ENCODE peak calls at places on chromosomes 3 and 15, in ten cellular contexts. S is fibroblast of lung, Y is lower lobe of right lung, R is transverse colon, U is right atrium auricular region, Z is H1, T is uterus, M is adrenal gland, C is left ventricle myocardium inferior, E is HL-60. N is an unnamed sample.

GRCh38 chr3:196872316-196872715 is 4.6 kb downstream of the SENP5 start:
- DNase-seq in S (peak; percentile 43), Y (no peak), R (no peak), U (no peak), Z (no peak), T (no peak), M (no peak), C (no peak), E (no peak), N (no peak)

GRCh38 chr3:73404450-73404849 is 220.3 kb downstream of the PDZRN3 start:
- DNase-seq in S (peak; percentile 10), Y (no peak), R (no peak), U (no peak), Z (no peak), T (no peak), M (no peak), C (no peak), E (no peak), N (no peak)

GRCh38 chr3:16849240-16849639 is 35.5 kb upstream of the PLCL2 start:
- DNase-seq in S (peak; percentile 75), Y (peak; percentile 67), R (peak; percentile 87), U (no peak), Z (no peak), T (peak; percentile 28), M (peak; percentile 82), C (peak; percentile 56), E (peak; percentile 85), N (peak; percentile 65)

GRCh38 chr3:64327039-64327804 is 102.0 kb upstream of the PRICKLE2 start:
- DNase-seq in S (no peak), Y (no peak), R (peak; percentile 45), U (peak; percentile 94), Z (no peak), T (peak; percentile 84), M (peak; percentile 27), C (peak; percentile 77), E (no peak), N (no peak)

GRCh38 chr3:128072454-128073184 is 20.4 kb downstream of the SEC61A1 start:
- DNase-seq in S (no peak), Y (no peak), R (no peak), U (peak; percentile 56), Z (no peak), T (no peak), M (no peak), C (no peak), E (no peak), N (peak; percentile 66)

GRCh38 chr3:94162700-94163099 is 99.8 kb downstream of the NSUN3 start:
- DNase-seq in S (peak; percentile 81), Y (no peak), R (no peak), U (no peak), Z (no peak), T (no peak), M (no peak), C (no peak), E (no peak), N (no peak)

GRCh38 chr15:65690778-65691177 is 69.0 kb downstream of the SLC24A1 start:
- DNase-seq in S (no peak), Y (no peak), R (no peak), U (no peak), Z (no peak), T (no peak), M (no peak), C (no peak), E (no peak), N (no peak)

GRCh38 chr15:71275098-71275497 is 159.8 kb downstream of the THSD4 start:
- DNase-seq in S (peak; percentile 83), Y (no peak), R (no peak), U (no peak), Z (no peak), T (no peak), M (no peak), C (no peak), E (no peak), N (no peak)

GRCh38 chr3:7618606-7619005 is 757.7 kb downstream of the GRM7 start:
- DNase-seq in S (no peak), Y (no peak), R (no peak), U (no peak), Z (no peak), T (no peak), M (no peak), C (no peak), E (no peak), N (no peak)

GRCh38 chr3:181333394-181333793 is 343.9 kb upstream of the DNAJC19 start:
- DNase-seq in S (no peak), Y (no peak), R (no peak), U (no peak), Z (no peak), T (no peak), M (no peak), C (no peak), E (no peak), N (no peak)

GRCh38 chr3:53045784-53046170 is at the start of gene SFMBT1:
- DNase-seq in S (peak; percentile 45), Y (peak; percentile 77), R (peak; percentile 77), U (no peak), Z (no peak), T (peak; percentile 57), M (peak; percentile 69), C (peak; percentile 70), E (peak; percentile 58), N (peak; percentile 76)

GRCh38 chr3:49785565-49786356 is 581 bp downstream of the IP6K1 start:
- DNase-seq in S (peak; percentile 46), Y (no peak), R (peak; percentile 47), U (no peak), Z (no peak), T (peak; percentile 35), M (peak; percentile 59), C (no peak), E (no peak), N (peak; percentile 39)

DNA sequence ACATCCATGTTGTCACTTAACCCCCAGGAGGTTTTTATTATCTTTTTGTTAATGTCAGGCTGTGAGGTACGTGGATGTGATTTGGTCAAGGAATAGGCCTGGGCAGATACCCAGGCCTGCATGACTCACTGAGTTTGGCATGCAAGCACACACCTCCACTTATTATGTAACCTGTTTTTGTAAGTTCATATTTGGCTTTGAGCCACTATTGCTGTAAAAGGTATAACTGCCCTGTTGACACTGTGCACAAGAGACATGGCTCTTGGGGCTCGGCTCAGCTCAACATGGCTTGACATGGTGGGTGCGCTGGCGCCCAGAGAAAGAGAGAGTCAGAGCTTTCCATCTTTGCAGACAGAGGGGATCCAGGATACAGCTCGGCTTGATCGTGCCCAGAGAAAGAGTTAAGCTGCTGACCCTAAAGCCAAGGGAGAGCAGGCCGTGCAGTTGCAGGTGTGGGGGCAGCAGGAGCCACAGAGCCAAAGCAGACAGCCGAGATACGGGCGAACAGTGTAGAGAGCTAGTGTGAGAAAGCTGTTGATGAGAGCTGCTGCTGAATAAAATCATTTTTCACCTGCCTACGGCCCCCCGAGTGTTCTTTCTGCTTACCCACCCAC is 67.9 kb upstream of the UNC13C start:
- DNase-seq in S (peak; percentile 4), Y (no peak), R (peak; percentile 30), U (no peak), Z (no peak), T (no peak), M (peak; percentile 15), C (no peak), E (no peak), N (peak; percentile 66)
- H3K27ac ChIP-seq in S (no peak overlapping the region), Y (peak overlapping the region; percentile 6), R (no peak overlapping the region), U (no peak overlapping the region), Z (no peak overlapping the region), T (no peak overlapping the region), M (no peak overlapping the region), C (no peak overlapping the region), E (no peak overlapping the region), N (no peak overlapping the region)

DNA sequence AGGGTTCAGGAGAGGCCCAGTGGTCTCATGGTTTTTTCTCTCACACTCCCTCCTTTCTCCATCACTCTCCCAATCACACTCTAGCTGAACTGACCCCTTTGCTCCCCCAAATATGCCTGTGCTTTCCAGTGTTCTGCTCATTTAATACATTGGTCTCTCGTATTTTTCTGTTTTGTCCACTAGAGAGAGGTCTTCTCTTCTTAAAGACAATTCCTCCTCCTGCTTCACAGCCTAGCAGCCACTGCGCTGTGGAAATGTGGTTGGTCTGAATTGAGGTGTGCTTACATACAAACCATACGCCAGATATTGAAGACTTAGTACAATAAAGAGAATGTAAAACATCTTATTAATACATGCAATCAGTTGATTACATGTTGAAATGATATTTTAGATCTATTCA is 60.6 kb upstream of the XCR1 start:
- DNase-seq in S (peak; percentile 22), Y (peak; percentile 51), R (no peak), U (peak; percentile 61), Z (no peak), T (no peak), M (no peak), C (no peak), E (peak; percentile 80), N (no peak)
- TF ChIP-seq CTCF in S (peak; percentile 40), Y (no peak), R (no peak), U (no peak), Z (no peak), T (no peak), M (peak; percentile 23), C (peak; percentile 31), E (no peak), N (no peak)

DNA sequence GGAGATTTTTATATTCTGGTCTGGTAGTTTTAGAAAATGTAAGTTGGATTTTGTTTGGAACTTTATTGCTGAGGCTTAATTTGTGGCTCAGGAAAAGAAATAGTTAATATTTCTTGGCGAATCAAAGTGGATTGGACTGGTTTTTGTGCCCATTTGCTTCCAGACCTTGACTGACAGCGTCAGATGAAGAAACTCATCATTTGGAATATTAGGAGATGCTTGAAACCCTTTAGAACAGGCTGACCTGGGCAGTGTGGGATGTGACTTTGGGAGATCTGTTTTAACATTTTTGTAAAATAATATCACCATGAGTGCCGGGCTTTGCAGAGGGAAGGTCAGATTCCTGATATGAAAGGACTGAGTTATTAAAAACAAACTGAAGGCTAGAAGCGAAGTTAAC is 83.0 kb downstream of the AAGAB start:
- DNase-seq in S (no peak), Y (no peak), R (no peak), U (no peak), Z (no peak), T (no peak), M (no peak), C (no peak), E (no peak), N (no peak)
- H3K27ac ChIP-seq in S (peak overlapping the region; percentile 53), Y (no peak overlapping the region), R (no peak overlapping the region), U (no peak overlapping the region), Z (no peak overlapping the region), T (no peak overlapping the region), M (no peak overlapping the region), C (no peak overlapping the region), E (no peak overlapping the region), N (no peak overlapping the region)

GRCh38 chr15:98565566-98565965 is 82.8 kb upstream of the IGF1R start:
- DNase-seq in S (no peak), Y (no peak), R (no peak), U (no peak), Z (no peak), T (no peak), M (no peak), C (no peak), E (no peak), N (no peak)

GRCh38 chr15:98567951-98568350 is 80.4 kb upstream of the IGF1R start:
- DNase-seq in S (peak; percentile 13), Y (no peak), R (no peak), U (no peak), Z (no peak), T (no peak), M (no peak), C (no peak), E (no peak), N (no peak)

GRCh38 chr15:98570119-98570518 is 78.2 kb upstream of the IGF1R start:
- DNase-seq in S (no peak), Y (no peak), R (no peak), U (no peak), Z (no peak), T (no peak), M (no peak), C (no peak), E (no peak), N (no peak)

GRCh38 chr15:98568382-98569017 is 79.8 kb upstream of the IGF1R start:
- DNase-seq in S (no peak), Y (no peak), R (no peak), U (no peak), Z (no peak), T (no peak), M (no peak), C (no peak), E (no peak), N (no peak)
- TF ChIP-seq CTCF in S (peak; percentile 50), Y (peak; percentile 15), R (no peak), U (no peak), Z (peak; percentile 17), T (no peak), M (peak; percentile 25), C (peak; percentile 36), E (no peak), N (no peak)